ENCODE peak calls at places on chromosomes 5 and 9, in five cellular contexts. D is fibroblast of lung; O is fibroblast of the conjunctiva; N is stimulated activated CD4-positive, alpha-beta T cell treated with anti-CD3 and anti-CD28 coated beads, Interleukin-4, amount 100 ng/mL, for 48 hours; C is neural crest cell. B is an unnamed sample.

GRCh38 chr5:170402508-170402907 is 13.3 kb upstream of the KCNMB1 start:
- DNase-seq in D (no peak), O (no peak), N (no peak), C (no peak), B (no peak)

GRCh38 chr5:126694403-126694802 is 82.5 kb upstream of the LMNB1 start:
- DNase-seq in D (no peak), O (no peak), N (no peak), C (no peak), B (no peak)

GRCh38 chr9:129716091-129716490 is 36.8 kb downstream of the PTGES start:
- DNase-seq in D (peak), O (no peak), N (no peak), C (no peak), B (no peak)

GRCh38 chr5:9544502-9545300 is 1.2 kb downstream of the SEMA5A start:
- DNase-seq in D (peak), O (peak), N (peak), C (peak), B (no peak)

GRCh38 chr9:79567671-79568098 is 4.1 kb upstream of the TLE4 start:
- DNase-seq in D (no peak), O (no peak), N (no peak), C (no peak), B (no peak)

GRCh38 chr9:2477755-2478154 is 143.8 kb upstream of the VLDLR start:
- DNase-seq in D (peak), O (no peak), N (no peak), C (no peak), B (no peak)

GRCh38 chr9:117552811-117553210 is 138.0 kb upstream of the ASTN2 start:
- DNase-seq in D (no peak), O (no peak), N (no peak), C (no peak), B (no peak)

GRCh38 chr9:129990269-129991005 is 52.6 kb downstream of the FNBP1 start:
- DNase-seq in D (no peak), O (no peak), N (no peak), C (no peak), B (no peak)

GRCh38 chr5:1663186-1663585 is 136.5 kb downstream of the MRPL36 start:
- DNase-seq in D (no peak), O (no peak), N (no peak), C (peak), B (no peak)

GRCh38 chr5:175288048-175288621 is 155.8 kb downstream of the DRD1 start:
- DNase-seq in D (no peak), O (peak), N (no peak), C (no peak), B (no peak)

GRCh38 chr5:34674226-34674625 is 18.1 kb downstream of the RAI14 start:
- DNase-seq in D (peak), O (peak), N (no peak), C (no peak), B (no peak)

GRCh38 chr5:72883850-72884249 is 67.4 kb downstream of the TNPO1 start:
- DNase-seq in D (no peak), O (no peak), N (no peak), C (no peak), B (no peak)

GRCh38 chr5:95797301-95797700 is 25.2 kb downstream of the GLRX start:
- DNase-seq in D (no peak), O (no peak), N (no peak), C (no peak), B (no peak)